ENCODE peak calls at places on chromosomes 6 and 20, in six cellular contexts. V is stimulated activated CD4-positive, alpha-beta T cell treated with anti-CD3 and anti-CD28 coated beads, Interleukin-2, amount 100 ng/mL, for 24 hours; L is substantia nigra; T is AG20443; M is C1 segment of cervical spinal cord; I is GM23338. O is an unnamed sample.

GRCh38 chr20:54324041-54324440 is 116.2 kb downstream of the PFDN4 start:
- DNase-seq in M (no peak), V (no peak), L (no peak), I (no peak), T (no peak), O (no peak)

GRCh38 chr20:25489221-25489863 is 81.9 kb downstream of the GINS1 start:
- DNase-seq in M (no peak), T (no peak), V (no peak), L (no peak), I (peak), O (no peak)

GRCh38 chr20:32437391-32438074 is 79.4 kb downstream of the ASXL1 start:
- DNase-seq in L (no peak), V (no peak), T (no peak), M (no peak), I (peak), O (no peak)

GRCh38 chr6:29674008-29674407 is 6.9 kb downstream of the ZFP57 start:
- DNase-seq in L (no peak), V (no peak), T (no peak), I (no peak), M (no peak), O (no peak)

GRCh38 chr6:136962661-136963060 is 40.6 kb downstream of the SLC35D3 start:
- DNase-seq in T (no peak), L (no peak), M (no peak), I (peak), V (no peak), O (no peak)

GRCh38 chr20:46359233-46359751 is 47.1 kb downstream of the ELMO2 start:
- DNase-seq in T (no peak), M (no peak), L (no peak), I (no peak), V (no peak), O (no peak)

GRCh38 chr6:26555505-26556262 is 17.5 kb downstream of the HMGN4 start:
- DNase-seq in V (peak), T (no peak), M (no peak), L (no peak), I (peak), O (no peak)

GRCh38 chr20:625360-625932 is 15.3 kb upstream of the TCF15 start:
- DNase-seq in V (no peak), L (no peak), T (no peak), I (no peak), M (no peak), O (no peak)

GRCh38 chr6:73704260-73704659 is 8.3 kb downstream of the CD109 start:
- DNase-seq in L (no peak), I (no peak), V (peak), M (no peak), T (peak), O (peak)

GRCh38 chr6:148367418-148368024 is 24.9 kb downstream of the SASH1 start:
- DNase-seq in I (peak), T (peak), V (no peak), M (no peak), L (no peak), O (peak)

GRCh38 chr6:40774932-40775331 is 187.8 kb upstream of the LRFN2 start:
- DNase-seq in L (no peak), M (no peak), V (no peak), T (no peak), I (peak), O (no peak)

GRCh38 chr6:131683479-131683878 is 17.7 kb downstream of the OR2A4 start:
- DNase-seq in T (no peak), I (no peak), L (no peak), V (no peak), M (no peak), O (no peak)

GRCh38 chr6:152355166-152355565 is 282.0 kb downstream of the SYNE1 start:
- DNase-seq in V (no peak), M (no peak), L (no peak), T (no peak), I (no peak), O (no peak)

GRCh38 chr6:43709654-43710303 is 22.2 kb upstream of the MRPS18A start:
- DNase-seq in L (no peak), T (no peak), M (no peak), V (no peak), I (no peak), O (no peak)

GRCh38 chr20:11207749-11208502 is 534.1 kb upstream of the JAG1 start:
- DNase-seq in I (no peak), T (peak), M (no peak), L (no peak), V (no peak), O (no peak)

GRCh38 chr6:85677243-85677956 is 34.7 kb upstream of the SYNCRIP start:
- DNase-seq in I (no peak), M (no peak), L (no peak), V (no peak), T (no peak), O (no peak)

GRCh38 chr6:139732451-139732850 is 358.0 kb upstream of the CITED2 start:
- DNase-seq in T (peak), L (no peak), I (no peak), M (no peak), V (no peak), O (peak)

GRCh38 chr6:26553264-26553738 is 15.1 kb downstream of the HMGN4 start:
- DNase-seq in V (peak), M (peak), I (peak), T (peak), L (peak), O (no peak)

GRCh38 chr20:36988494-36988966 is 37.0 kb upstream of the SAMHD1 start:
- DNase-seq in T (no peak), V (no peak), I (no peak), M (no peak), L (no peak), O (no peak)

GRCh38 chr20:20821496-20822260 is 109.2 kb upstream of the RALGAPA2 start:
- DNase-seq in T (no peak), L (no peak), V (no peak), M (no peak), I (peak), O (no peak)

GRCh38 chr20:52035977-52036376 is 155.6 kb downstream of the ZFP64 start:
- DNase-seq in T (no peak), I (no peak), V (no peak), L (no peak), M (no peak), O (no peak)

GRCh38 chr6:112437053-112437452 is 89.9 kb downstream of the RFPL4B start:
- DNase-seq in I (no peak), T (no peak), L (no peak), M (no peak), V (no peak), O (no peak)

GRCh38 chr6:125198285-125199009 is 44.9 kb downstream of the TPD52L1 start:
- DNase-seq in T (no peak), L (no peak), I (no peak), M (no peak), V (no peak), O (no peak)

GRCh38 chr6:147108256-147108910 is 95.8 kb upstream of the STXBP5 start:
- DNase-seq in L (no peak), I (no peak), T (no peak), M (no peak), V (no peak), O (no peak)

GRCh38 chr6:43806041-43806757 is 36.2 kb downstream of the VEGFA start:
- DNase-seq in T (peak), L (no peak), M (no peak), I (no peak), V (no peak), O (no peak)

GRCh38 chr20:62804021-62804631 is 509 bp upstream of the OGFR start:
- DNase-seq in I (no peak), T (no peak), L (no peak), V (no peak), M (no peak), O (no peak)

GRCh38 chr6:40326689-40327404 is 260.3 kb downstream of the LRFN2 start:
- DNase-seq in I (no peak), T (no peak), M (no peak), L (no peak), V (no peak), O (no peak)

GRCh38 chr6:149082320-149082719 is 235.2 kb upstream of the TAB2 start:
- DNase-seq in I (peak), M (peak), L (peak), T (peak), V (peak), O (peak)

GRCh38 chr20:52425253-52425652 is 233.7 kb upstream of the ZFP64 start:
- DNase-seq in I (no peak), V (no peak), L (no peak), M (no peak), T (peak), O (no peak)